ENCODE peak calls at places on chromosomes 6 and 20, in seven cellular contexts. P is EL; Z is memory B cell; R is pons; M is GM13976; F is NCI-H1436; W is stimulated activated CD8-positive, alpha-beta memory T cell treated with anti-CD3 and anti-CD28 coated beads, Interleukin-2, amount 100 ng/mL, for 48 hours. C is an unnamed sample.

GRCh38 chr20:43536817-43537440 is 21.9 kb upstream of the SGK2 start:
- DNase-seq in P (peak; percentile 34), Z (no peak), R (no peak), M (no peak), F (no peak), W (no peak), C (no peak)

GRCh38 chr6:54981276-54981609 is 134.7 kb downstream of the FAM83B start:
- DNase-seq in P (no peak), Z (no peak), R (no peak), M (no peak), F (no peak), W (no peak), C (no peak)

GRCh38 chr6:47073125-47074110 is 31.3 kb upstream of the ADGRF1 start:
- DNase-seq in P (no peak), Z (no peak), R (no peak), M (no peak), F (no peak), W (no peak), C (no peak)

GRCh38 chr20:12875510-12875909 is 133.3 kb upstream of the SPTLC3 start:
- DNase-seq in P (no peak), Z (no peak), R (no peak), M (no peak), F (no peak), W (no peak), C (no peak)

GRCh38 chr6:108446629-108447150 is 114.0 kb upstream of the FOXO3 start:
- DNase-seq in P (no peak), Z (no peak), R (no peak), M (no peak), F (no peak), W (no peak), C (no peak)

GRCh38 chr6:4587171-4587570 is 189.0 kb upstream of the CDYL start:
- DNase-seq in P (no peak), Z (no peak), R (no peak), M (no peak), F (no peak), W (no peak), C (no peak)

GRCh38 chr6:138600726-138601125 is 101.4 kb upstream of the NHSL1 start:
- DNase-seq in P (peak; percentile 10), Z (no peak), R (no peak), M (no peak), F (no peak), W (no peak), C (no peak)

GRCh38 chr6:169172946-169173345 is 80.7 kb downstream of the THBS2 start:
- DNase-seq in P (no peak), Z (no peak), R (no peak), M (no peak), F (no peak), W (no peak), C (no peak)

GRCh38 chr20:57440678-57441509 is 49.7 kb downstream of the RBM38 start:
- DNase-seq in P (no peak), Z (no peak), R (peak; percentile 93), M (no peak), F (no peak), W (no peak), C (peak; percentile 90)

C was measured in kidney.